ENCODE peak calls at places on chromosomes 11 and 22, in four cellular contexts. One of them, this sample, is unnamed.

GRCh38 chr22:30335236-30335635 is 8.5 kb upstream of the TBC1D10A start:
- DNase-seq in CD8-positive, alpha-beta memory T cell: no peak
- DNase-seq in transverse colon: no peak
- DNase-seq in aorta: no peak
- DNase-seq in this sample: no peak

GRCh38 chr11:45847908-45848316 is 637 bp downstream of the CRY2 start:
- DNase-seq in aorta: peak; percentile 81
- DNase-seq in CD8-positive, alpha-beta memory T cell: peak; percentile 71
- DNase-seq in transverse colon: peak; percentile 57
- DNase-seq in this sample: peak; percentile 57

GRCh38 chr22:26570126-26570525 is 19.8 kb downstream of the TPST2 start:
- DNase-seq in CD8-positive, alpha-beta memory T cell: no peak
- DNase-seq in aorta: no peak
- DNase-seq in transverse colon: no peak
- DNase-seq in this sample: no peak

GRCh38 chr11:46001427-46002049 is 79.1 kb downstream of the LARGE2 start:
- DNase-seq in CD8-positive, alpha-beta memory T cell: no peak
- DNase-seq in aorta: no peak
- DNase-seq in transverse colon: no peak
- DNase-seq in this sample: no peak

GRCh38 chr22:29702931-29703594 is 16.7 kb upstream of the CABP7 start:
- DNase-seq in aorta: no peak
- DNase-seq in transverse colon: no peak
- DNase-seq in CD8-positive, alpha-beta memory T cell: no peak
- DNase-seq in this sample: no peak

GRCh38 chr11:123161386-123161785 is 33.7 kb downstream of the CLMP start:
- DNase-seq in CD8-positive, alpha-beta memory T cell: no peak
- DNase-seq in transverse colon: no peak
- DNase-seq in aorta: no peak
- DNase-seq in this sample: no peak

GRCh38 chr11:109870313-109870712 is 222.9 kb upstream of the ZC3H12C start:
- DNase-seq in aorta: no peak
- DNase-seq in CD8-positive, alpha-beta memory T cell: no peak
- DNase-seq in transverse colon: no peak
- DNase-seq in this sample: no peak

GRCh38 chr11:89293966-89294679 is 116.4 kb downstream of the TYR start:
- DNase-seq in transverse colon: no peak
- DNase-seq in CD8-positive, alpha-beta memory T cell: no peak
- DNase-seq in aorta: no peak
- DNase-seq in this sample: no peak

GRCh38 chr11:5575159-5575558 is 5.5 kb upstream of the OR52B6 start:
- DNase-seq in CD8-positive, alpha-beta memory T cell: no peak
- DNase-seq in transverse colon: no peak
- DNase-seq in aorta: no peak
- DNase-seq in this sample: no peak

GRCh38 chr11:17498475-17498874 is 21.8 kb upstream of the ABCC8 start:
- DNase-seq in aorta: no peak
- DNase-seq in CD8-positive, alpha-beta memory T cell: no peak
- DNase-seq in transverse colon: no peak
- DNase-seq in this sample: no peak

GRCh38 chr11:10622108-10622507 is 53.6 kb upstream of the LYVE1 start:
- DNase-seq in transverse colon: no peak
- DNase-seq in aorta: no peak
- DNase-seq in CD8-positive, alpha-beta memory T cell: no peak
- DNase-seq in this sample: no peak

GRCh38 chr22:19352217-19352616 is 60.7 kb upstream of the CLTCL1 start:
- DNase-seq in aorta: no peak
- DNase-seq in CD8-positive, alpha-beta memory T cell: no peak
- DNase-seq in transverse colon: no peak
- DNase-seq in this sample: no peak

GRCh38 chr11:78921517-78921916 is 346.9 kb upstream of the NARS2 start:
- DNase-seq in transverse colon: no peak
- DNase-seq in CD8-positive, alpha-beta memory T cell: no peak
- DNase-seq in aorta: no peak
- DNase-seq in this sample: no peak

GRCh38 chr11:28793282-28793738 is 685.1 kb downstream of the METTL15 start:
- DNase-seq in CD8-positive, alpha-beta memory T cell: no peak
- DNase-seq in transverse colon: no peak
- DNase-seq in aorta: no peak
- DNase-seq in this sample: no peak

GRCh38 chr22:27461470-27461869 is 340.1 kb downstream of the MN1 start:
- DNase-seq in CD8-positive, alpha-beta memory T cell: no peak
- DNase-seq in aorta: peak; percentile 80
- DNase-seq in transverse colon: no peak
- DNase-seq in this sample: no peak

GRCh38 chr11:11583801-11584445 is 37.9 kb downstream of the GALNT18 start:
- DNase-seq in CD8-positive, alpha-beta memory T cell: no peak
- DNase-seq in transverse colon: no peak
- DNase-seq in aorta: no peak
- DNase-seq in this sample: no peak

GRCh38 chr11:110251837-110252236 is 44.6 kb downstream of the RDX start:
- DNase-seq in CD8-positive, alpha-beta memory T cell: no peak
- DNase-seq in transverse colon: no peak
- DNase-seq in aorta: no peak
- DNase-seq in this sample: no peak

GRCh38 chr11:104093426-104094280 is 57.2 kb downstream of the DDI1 start:
- DNase-seq in aorta: no peak
- DNase-seq in CD8-positive, alpha-beta memory T cell: no peak
- DNase-seq in transverse colon: no peak
- DNase-seq in this sample: no peak

GRCh38 chr22:39414886-39415285 is 15.3 kb downstream of the TAB1 start:
- DNase-seq in CD8-positive, alpha-beta memory T cell: no peak
- DNase-seq in aorta: peak; percentile 59
- DNase-seq in transverse colon: no peak
- DNase-seq in this sample: no peak

GRCh38 chr11:75480890-75481190 is 44.9 kb downstream of the GDPD5 start:
- DNase-seq in CD8-positive, alpha-beta memory T cell: no peak
- DNase-seq in aorta: no peak
- DNase-seq in transverse colon: no peak
- DNase-seq in this sample: no peak

GRCh38 chr11:84847842-84848241 is 779.3 kb downstream of the DLG2 start:
- DNase-seq in transverse colon: no peak
- DNase-seq in CD8-positive, alpha-beta memory T cell: no peak
- DNase-seq in aorta: no peak
- DNase-seq in this sample: no peak

GRCh38 chr11:118641463-118642019 is 34.1 kb downstream of the PHLDB1 start:
- DNase-seq in transverse colon: peak; percentile 78
- DNase-seq in CD8-positive, alpha-beta memory T cell: no peak
- DNase-seq in aorta: no peak
- DNase-seq in this sample: no peak
- H3K27ac ChIP-seq in transverse colon: peak overlapping the region; percentile 6
- H3K27ac ChIP-seq in CD8-positive, alpha-beta memory T cell: no peak overlapping the region
- H3K27ac ChIP-seq in aorta: no peak overlapping the region
- H3K27ac ChIP-seq in this sample: no peak overlapping the region

GRCh38 chr22:32700186-32700882 is 101.2 kb upstream of the TIMP3 start:
- DNase-seq in CD8-positive, alpha-beta memory T cell: no peak
- DNase-seq in aorta: no peak
- DNase-seq in transverse colon: no peak
- DNase-seq in this sample: no peak

GRCh38 chr22:32697331-32697995 is 104.0 kb upstream of the TIMP3 start:
- DNase-seq in CD8-positive, alpha-beta memory T cell: no peak
- DNase-seq in transverse colon: no peak
- DNase-seq in aorta: no peak
- DNase-seq in this sample: no peak

GRCh38 chr22:32698926-32699619 is 102.4 kb upstream of the TIMP3 start:
- DNase-seq in transverse colon: peak; percentile 10
- DNase-seq in aorta: no peak
- DNase-seq in CD8-positive, alpha-beta memory T cell: no peak
- DNase-seq in this sample: no peak

GRCh38 chr22:32701021-32701420 is 100.5 kb upstream of the TIMP3 start:
- DNase-seq in transverse colon: no peak
- DNase-seq in aorta: no peak
- DNase-seq in CD8-positive, alpha-beta memory T cell: no peak
- DNase-seq in this sample: no peak

GRCh38 chr22:32699686-32700085 is 101.8 kb upstream of the TIMP3 start:
- DNase-seq in CD8-positive, alpha-beta memory T cell: no peak
- DNase-seq in aorta: no peak
- DNase-seq in transverse colon: no peak
- DNase-seq in this sample: no peak
- H3K27ac ChIP-seq in CD8-positive, alpha-beta memory T cell: no peak overlapping the region
- H3K27ac ChIP-seq in aorta: no peak overlapping the region
- H3K27ac ChIP-seq in transverse colon: peak overlapping the region; percentile 35
- H3K27ac ChIP-seq in this sample: no peak overlapping the region

GRCh38 chr11:120358729-120359128 is 22.5 kb downstream of the ARHGEF12 start:
- DNase-seq in aorta: no peak
- DNase-seq in transverse colon: no peak
- DNase-seq in CD8-positive, alpha-beta memory T cell: no peak
- DNase-seq in this sample: no peak
- H3K27ac ChIP-seq in aorta: no peak overlapping the region
- H3K27ac ChIP-seq in transverse colon: no peak overlapping the region
- H3K27ac ChIP-seq in CD8-positive, alpha-beta memory T cell: no peak overlapping the region
- H3K27ac ChIP-seq in this sample: no peak overlapping the region

GRCh38 chr11:128628686-128629085 is 41.3 kb upstream of the ETS1 start:
- DNase-seq in aorta: no peak
- DNase-seq in CD8-positive, alpha-beta memory T cell: no peak
- DNase-seq in transverse colon: no peak
- DNase-seq in this sample: no peak
- H3K27ac ChIP-seq in aorta: no peak overlapping the region
- H3K27ac ChIP-seq in CD8-positive, alpha-beta memory T cell: peak overlapping the region; percentile 49
- H3K27ac ChIP-seq in transverse colon: peak overlapping the region; percentile 4
- H3K27ac ChIP-seq in this sample: no peak overlapping the region

This sample was measured in caudate nucleus.